ENCODE peak calls at places on chromosome 3, in eight cellular contexts. One of them, this sample, is unnamed.

GRCh38 chr3:15979490-15979889 is 181.7 kb upstream of the ANKRD28 start:
- DNase-seq in CD4-positive, CD25-positive, alpha-beta regulatory T cell: no peak
- DNase-seq in NB4: peak; percentile 17
- DNase-seq in AG08395: peak; percentile 17
- DNase-seq in HTR-8/SVneo: no peak
- DNase-seq in cardiac muscle cell: no peak
- DNase-seq in substantia nigra: no peak
- DNase-seq in left colon: no peak
- DNase-seq in this sample: no peak

GRCh38 chr3:69698728-69699127 is 40.5 kb upstream of the MITF start:
- DNase-seq in CD4-positive, CD25-positive, alpha-beta regulatory T cell: no peak
- DNase-seq in NB4: no peak
- DNase-seq in AG08395: no peak
- DNase-seq in HTR-8/SVneo: no peak
- DNase-seq in cardiac muscle cell: no peak
- DNase-seq in substantia nigra: no peak
- DNase-seq in left colon: no peak
- DNase-seq in this sample: no peak

GRCh38 chr3:49745986-49746385 is 22.2 kb upstream of the GMPPB start:
- DNase-seq in CD4-positive, CD25-positive, alpha-beta regulatory T cell: no peak
- DNase-seq in NB4: no peak
- DNase-seq in AG08395: no peak
- DNase-seq in HTR-8/SVneo: no peak
- DNase-seq in cardiac muscle cell: peak; percentile 16
- DNase-seq in substantia nigra: no peak
- DNase-seq in left colon: no peak
- DNase-seq in this sample: peak; percentile 87

GRCh38 chr3:120908030-120908802 is at the start of gene STXBP5L:
- DNase-seq in CD4-positive, CD25-positive, alpha-beta regulatory T cell: no peak
- DNase-seq in NB4: peak; percentile 14
- DNase-seq in AG08395: peak; percentile 66
- DNase-seq in HTR-8/SVneo: peak; percentile 50
- DNase-seq in cardiac muscle cell: peak; percentile 87
- DNase-seq in substantia nigra: peak; percentile 37
- DNase-seq in left colon: peak; percentile 88
- DNase-seq in this sample: peak; percentile 30

GRCh38 chr3:60217156-60217911 is 1033.9 kb downstream of the FHIT start:
- DNase-seq in CD4-positive, CD25-positive, alpha-beta regulatory T cell: no peak
- DNase-seq in NB4: no peak
- DNase-seq in AG08395: no peak
- DNase-seq in HTR-8/SVneo: no peak
- DNase-seq in cardiac muscle cell: no peak
- DNase-seq in substantia nigra: no peak
- DNase-seq in left colon: no peak
- DNase-seq in this sample: no peak

GRCh38 chr3:32200490-32200889 is 38.0 kb upstream of the CMTM8 start:
- DNase-seq in CD4-positive, CD25-positive, alpha-beta regulatory T cell: no peak
- DNase-seq in NB4: no peak
- DNase-seq in AG08395: no peak
- DNase-seq in HTR-8/SVneo: no peak
- DNase-seq in cardiac muscle cell: peak; percentile 88
- DNase-seq in substantia nigra: no peak
- DNase-seq in left colon: peak; percentile 32
- DNase-seq in this sample: peak; percentile 96

GRCh38 chr3:138468886-138469285 is 34.5 kb downstream of the ESYT3 start:
- DNase-seq in CD4-positive, CD25-positive, alpha-beta regulatory T cell: no peak
- DNase-seq in NB4: no peak
- DNase-seq in AG08395: peak; percentile 58
- DNase-seq in HTR-8/SVneo: peak; percentile 50
- DNase-seq in cardiac muscle cell: no peak
- DNase-seq in substantia nigra: no peak
- DNase-seq in left colon: peak; percentile 43
- DNase-seq in this sample: no peak

GRCh38 chr3:129503387-129504010 is 24.9 kb upstream of the RHO start:
- DNase-seq in CD4-positive, CD25-positive, alpha-beta regulatory T cell: no peak
- DNase-seq in NB4: no peak
- DNase-seq in AG08395: no peak
- DNase-seq in HTR-8/SVneo: no peak
- DNase-seq in cardiac muscle cell: no peak
- DNase-seq in substantia nigra: no peak
- DNase-seq in left colon: no peak
- DNase-seq in this sample: no peak

GRCh38 chr3:13452490-13453335 is 27.4 kb upstream of the HDAC11 start:
- DNase-seq in CD4-positive, CD25-positive, alpha-beta regulatory T cell: peak; percentile 29
- DNase-seq in NB4: peak; percentile 74
- DNase-seq in AG08395: peak; percentile 73
- DNase-seq in HTR-8/SVneo: peak; percentile 52
- DNase-seq in cardiac muscle cell: peak; percentile 68
- DNase-seq in substantia nigra: no peak
- DNase-seq in left colon: no peak
- DNase-seq in this sample: peak; percentile 35

GRCh38 chr3:111915905-111916304 is 56.8 kb downstream of the PHLDB2 start:
- DNase-seq in CD4-positive, CD25-positive, alpha-beta regulatory T cell: no peak
- DNase-seq in NB4: no peak
- DNase-seq in AG08395: no peak
- DNase-seq in HTR-8/SVneo: no peak
- DNase-seq in cardiac muscle cell: peak; percentile 68
- DNase-seq in substantia nigra: no peak
- DNase-seq in left colon: no peak
- DNase-seq in this sample: no peak

GRCh38 chr3:88957751-88958452 is 149.5 kb upstream of the EPHA3 start:
- DNase-seq in CD4-positive, CD25-positive, alpha-beta regulatory T cell: no peak
- DNase-seq in NB4: no peak
- DNase-seq in AG08395: peak; percentile 75
- DNase-seq in HTR-8/SVneo: peak; percentile 25
- DNase-seq in cardiac muscle cell: peak; percentile 80
- DNase-seq in substantia nigra: no peak
- DNase-seq in left colon: no peak
- DNase-seq in this sample: no peak

This sample was measured in dermis microvascular lymphatic vessel endothelial cell.